ENCODE peak calls at places on chromosomes 11 and 22, in six cellular contexts. One of them, this sample, is unnamed.

GRCh38 chr11:126173257-126173656 is 38.2 kb downstream of the RPUSD4 start:
- DNase-seq in heart left ventricle: no peak
- DNase-seq in A549: no peak
- DNase-seq in right lobe of liver: peak
- DNase-seq in K562: no peak
- DNase-seq in IMR-90: no peak
- DNase-seq in this sample: no peak

GRCh38 chr11:21485011-21485410 is 707.9 kb upstream of the ANO5 start:
- DNase-seq in heart left ventricle: no peak
- DNase-seq in A549: no peak
- DNase-seq in right lobe of liver: no peak
- DNase-seq in K562: no peak
- DNase-seq in IMR-90: no peak
- DNase-seq in this sample: no peak

GRCh38 chr11:11810764-11811726 is 30.7 kb upstream of the USP47 start:
- DNase-seq in heart left ventricle: no peak
- DNase-seq in A549: no peak
- DNase-seq in right lobe of liver: no peak
- DNase-seq in K562: peak
- DNase-seq in IMR-90: no peak
- DNase-seq in this sample: no peak

GRCh38 chr11:69274531-69275016 is 19.4 kb upstream of the MYEOV start:
- DNase-seq in heart left ventricle: no peak
- DNase-seq in A549: peak
- DNase-seq in right lobe of liver: peak
- DNase-seq in K562: peak
- DNase-seq in IMR-90: no peak
- DNase-seq in this sample: no peak

GRCh38 chr22:39514373-39514973 is 5.9 kb upstream of the ATF4 start:
- DNase-seq in heart left ventricle: peak
- DNase-seq in A549: no peak
- DNase-seq in right lobe of liver: peak
- DNase-seq in K562: no peak
- DNase-seq in IMR-90: peak
- DNase-seq in this sample: no peak

GRCh38 chr11:8382436-8383053 is 118.9 kb upstream of the LMO1 start:
- DNase-seq in heart left ventricle: no peak
- DNase-seq in A549: no peak
- DNase-seq in right lobe of liver: no peak
- DNase-seq in K562: no peak
- DNase-seq in IMR-90: peak
- DNase-seq in this sample: no peak

GRCh38 chr11:19814421-19814820 is 101.8 kb downstream of the NAV2 start:
- DNase-seq in heart left ventricle: no peak
- DNase-seq in A549: no peak
- DNase-seq in right lobe of liver: no peak
- DNase-seq in K562: no peak
- DNase-seq in IMR-90: no peak
- DNase-seq in this sample: no peak

GRCh38 chr11:79212711-79213110 is 228.1 kb downstream of the TENM4 start:
- DNase-seq in heart left ventricle: no peak
- DNase-seq in A549: no peak
- DNase-seq in right lobe of liver: no peak
- DNase-seq in K562: no peak
- DNase-seq in IMR-90: no peak
- DNase-seq in this sample: no peak

GRCh38 chr11:1044160-1044559 is 7.6 kb upstream of the MUC6 start:
- DNase-seq in heart left ventricle: no peak
- DNase-seq in A549: no peak
- DNase-seq in right lobe of liver: no peak
- DNase-seq in K562: no peak
- DNase-seq in IMR-90: no peak
- DNase-seq in this sample: no peak

GRCh38 chr22:46280999-46281623 is 13.3 kb downstream of the TTC38 start:
- DNase-seq in heart left ventricle: peak
- DNase-seq in A549: no peak
- DNase-seq in right lobe of liver: no peak
- DNase-seq in K562: no peak
- DNase-seq in IMR-90: no peak
- DNase-seq in this sample: no peak

GRCh38 chr22:26756675-26757293 is 99.4 kb downstream of the MIAT start:
- DNase-seq in heart left ventricle: peak
- DNase-seq in A549: no peak
- DNase-seq in right lobe of liver: no peak
- DNase-seq in K562: peak
- DNase-seq in IMR-90: peak
- DNase-seq in this sample: peak

GRCh38 chr22:46841528-46841927 is 79.1 kb downstream of the TBC1D22A start:
- DNase-seq in heart left ventricle: no peak
- DNase-seq in A549: no peak
- DNase-seq in right lobe of liver: no peak
- DNase-seq in K562: no peak
- DNase-seq in IMR-90: peak
- DNase-seq in this sample: no peak

GRCh38 chr11:74443071-74443864 is 24.1 kb downstream of the KCNE3 start:
- DNase-seq in heart left ventricle: no peak
- DNase-seq in A549: peak
- DNase-seq in right lobe of liver: peak
- DNase-seq in K562: no peak
- DNase-seq in IMR-90: peak
- DNase-seq in this sample: no peak

DNA sequence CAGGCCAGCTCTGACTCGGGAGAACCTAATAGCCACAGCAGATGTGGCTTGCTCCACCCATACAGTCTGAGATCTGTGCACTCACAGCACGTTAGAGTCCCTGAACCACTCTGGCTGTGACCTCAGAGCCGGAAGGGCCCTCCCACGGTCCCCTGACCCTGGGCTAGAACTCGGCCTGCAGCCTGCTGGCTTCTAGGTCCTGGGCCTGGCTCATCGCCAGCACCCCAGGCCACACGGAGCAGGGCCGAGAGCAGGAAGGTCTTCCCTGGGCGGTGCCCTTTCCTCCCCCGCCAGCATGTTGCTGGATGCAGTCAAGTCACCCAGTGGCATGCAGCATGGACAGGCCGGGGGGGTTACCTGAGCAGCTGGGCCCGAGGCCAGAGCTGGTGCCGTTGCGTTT is 35.3 kb upstream of the TTLL12 start:
- DNase-seq in heart left ventricle: peak
- DNase-seq in A549: no peak
- DNase-seq in right lobe of liver: no peak
- DNase-seq in K562: peak
- DNase-seq in IMR-90: no peak
- DNase-seq in this sample: no peak
- TF ChIP-seq POLR2A in heart left ventricle: no peak
- TF ChIP-seq POLR2A in A549: no peak
- TF ChIP-seq POLR2A in right lobe of liver: no peak
- TF ChIP-seq POLR2A in K562: no peak
- TF ChIP-seq POLR2A in IMR-90: no peak
- TF ChIP-seq POLR2A in this sample: no peak

GRCh38 chr11:108497317-108498045 is 703 bp downstream of the POGLUT3 start:
- DNase-seq in heart left ventricle: peak
- DNase-seq in A549: peak
- DNase-seq in right lobe of liver: peak
- DNase-seq in K562: peak
- DNase-seq in IMR-90: peak
- DNase-seq in this sample: peak
- TF ChIP-seq POLR2A in heart left ventricle: peak
- TF ChIP-seq POLR2A in A549: peak
- TF ChIP-seq POLR2A in right lobe of liver: peak
- TF ChIP-seq POLR2A in K562: peak
- TF ChIP-seq POLR2A in IMR-90: peak
- TF ChIP-seq POLR2A in this sample: peak

DNA sequence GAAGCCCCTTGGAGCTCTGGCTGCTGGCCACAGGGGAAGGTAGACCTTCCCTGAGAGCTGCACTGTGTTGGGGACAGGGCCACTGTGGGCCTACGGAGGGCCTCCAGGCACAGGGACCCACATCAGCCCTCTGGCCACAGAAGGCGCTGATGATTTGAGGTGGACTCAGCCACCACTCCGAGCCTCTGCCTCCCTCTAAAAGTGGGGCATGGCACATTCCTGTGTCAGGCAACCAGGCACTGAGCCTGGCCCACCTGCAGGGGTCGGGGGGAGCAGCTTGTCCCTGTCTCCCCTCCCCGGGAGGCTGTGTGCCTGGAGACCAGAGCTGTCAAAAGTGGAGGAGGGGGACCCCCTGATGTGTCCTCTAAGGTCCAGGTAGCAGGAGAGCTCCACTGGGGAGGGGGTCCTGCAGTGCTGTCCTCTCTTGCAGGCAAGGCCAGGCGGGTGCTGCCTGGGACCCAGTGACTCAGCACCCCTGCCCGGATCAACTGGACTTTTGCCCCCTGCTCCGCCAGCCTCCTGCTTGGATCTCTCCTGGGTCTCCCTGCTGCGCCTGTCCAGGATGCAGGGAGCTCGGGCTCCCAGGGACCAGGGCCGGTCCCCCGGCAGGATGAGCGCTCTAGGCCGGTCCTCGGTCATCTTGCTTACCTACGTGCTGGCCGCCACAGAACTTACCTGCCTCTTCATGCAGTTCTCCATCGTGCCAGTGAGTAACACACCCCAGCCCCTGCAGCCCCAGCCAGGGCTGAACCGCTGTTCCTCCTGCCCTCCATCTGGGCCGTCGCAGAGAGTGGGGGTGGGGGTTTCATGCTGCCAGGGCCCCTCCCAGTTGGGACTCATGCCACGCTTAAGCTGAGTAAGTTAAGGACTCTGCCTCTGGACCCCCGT is 17.5 kb upstream of the CDKN1C start:
- DNase-seq in heart left ventricle: no peak
- DNase-seq in A549: peak
- DNase-seq in right lobe of liver: peak
- DNase-seq in K562: no peak
- DNase-seq in IMR-90: no peak
- DNase-seq in this sample: no peak
- TF ChIP-seq POLR2A in heart left ventricle: no peak
- TF ChIP-seq POLR2A in A549: peak
- TF ChIP-seq POLR2A in right lobe of liver: peak
- TF ChIP-seq POLR2A in K562: no peak
- TF ChIP-seq POLR2A in IMR-90: no peak
- TF ChIP-seq POLR2A in this sample: no peak

DNA sequence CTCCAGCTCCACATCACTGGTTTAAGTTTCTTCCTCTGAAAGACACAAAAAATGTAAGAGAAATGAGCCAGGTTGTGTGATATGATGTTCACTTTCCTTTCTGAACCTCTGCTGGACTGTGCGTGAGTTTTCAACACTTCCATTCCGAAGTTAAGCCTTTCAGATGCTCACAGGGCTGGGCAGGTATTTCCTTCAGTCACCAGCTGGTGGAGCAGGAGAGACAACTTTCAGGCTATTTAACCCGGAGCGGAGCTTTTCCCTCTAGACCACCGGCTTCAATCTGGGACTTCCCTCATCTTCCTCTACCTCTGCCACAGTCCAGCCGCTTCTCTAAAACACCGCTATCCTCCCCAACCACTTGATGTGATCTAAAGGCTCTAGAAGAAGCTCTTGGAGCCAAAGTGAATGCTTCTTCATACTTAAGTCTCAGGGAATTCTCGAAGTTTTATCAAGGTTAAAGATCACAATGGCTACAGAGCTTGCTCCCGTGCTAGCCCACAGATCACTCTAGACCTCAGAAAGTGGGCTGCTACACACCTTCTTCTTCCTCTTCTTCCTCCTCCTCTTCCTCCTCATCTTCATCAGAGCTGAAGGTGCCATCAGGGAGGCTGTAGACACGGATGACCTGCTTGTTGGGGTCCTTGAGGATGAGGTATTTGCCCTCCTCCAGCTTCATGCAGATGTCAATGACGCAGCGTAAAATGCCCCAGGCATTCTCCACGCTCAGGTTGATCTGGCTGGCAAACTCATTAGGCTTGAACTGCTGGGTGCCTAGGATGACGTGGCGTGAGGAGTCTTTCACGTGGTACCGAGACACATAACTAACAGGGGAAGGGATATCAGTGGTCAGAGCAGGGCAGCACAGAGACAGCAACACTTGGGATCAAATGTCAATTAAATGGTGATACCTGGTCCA is 4.4 kb upstream of the FOXRED2 start:
- DNase-seq in heart left ventricle: no peak
- DNase-seq in A549: peak
- DNase-seq in right lobe of liver: no peak
- DNase-seq in K562: peak
- DNase-seq in IMR-90: peak
- DNase-seq in this sample: no peak
- TF ChIP-seq POLR2A in heart left ventricle: no peak
- TF ChIP-seq POLR2A in A549: no peak
- TF ChIP-seq POLR2A in right lobe of liver: no peak
- TF ChIP-seq POLR2A in K562: peak
- TF ChIP-seq POLR2A in IMR-90: no peak
- TF ChIP-seq POLR2A in this sample: no peak

GRCh38 chr11:3859373-3859881 is 4.0 kb downstream of the STIM1 start:
- DNase-seq in heart left ventricle: peak
- DNase-seq in A549: no peak
- DNase-seq in right lobe of liver: no peak
- DNase-seq in K562: peak
- DNase-seq in IMR-90: no peak
- DNase-seq in this sample: no peak
- TF ChIP-seq POLR2A in heart left ventricle: no peak
- TF ChIP-seq POLR2A in A549: no peak
- TF ChIP-seq POLR2A in right lobe of liver: no peak
- TF ChIP-seq POLR2A in K562: no peak
- TF ChIP-seq POLR2A in IMR-90: no peak
- TF ChIP-seq POLR2A in this sample: no peak

DNA sequence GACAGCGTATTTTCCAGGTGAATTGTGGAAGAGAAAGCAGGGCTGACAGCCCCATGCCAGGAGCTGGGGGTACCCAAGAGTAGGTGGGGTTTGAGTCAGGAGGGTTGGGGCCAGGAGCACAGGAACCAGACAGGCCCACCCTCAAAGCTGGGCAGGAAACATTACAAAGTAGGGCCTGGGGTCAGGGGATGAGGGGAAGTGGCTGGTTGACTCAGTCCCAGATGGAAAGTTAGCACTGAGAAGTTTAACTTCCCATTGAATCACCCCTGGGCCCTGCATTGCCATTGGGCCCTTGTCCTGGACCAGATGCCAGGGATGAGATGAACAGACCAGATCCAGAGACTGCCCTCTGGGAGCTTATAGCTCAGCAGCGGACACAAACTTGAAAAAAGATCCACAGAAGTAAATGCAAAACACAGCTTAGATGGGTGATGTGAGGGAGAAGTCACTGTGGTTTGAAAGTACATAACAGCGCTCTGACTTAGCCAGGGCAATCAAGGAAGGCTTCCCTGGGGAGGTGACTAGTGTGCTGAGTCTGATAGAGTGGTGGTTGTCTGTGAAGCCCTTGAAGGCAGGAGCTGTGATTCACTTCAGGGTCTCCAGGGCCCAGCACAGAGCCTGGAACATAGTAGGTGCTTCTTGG is 2.2 kb downstream of the MAFF start:
- DNase-seq in heart left ventricle: no peak
- DNase-seq in A549: no peak
- DNase-seq in right lobe of liver: no peak
- DNase-seq in K562: no peak
- DNase-seq in IMR-90: peak
- DNase-seq in this sample: no peak
- TF ChIP-seq POLR2A in heart left ventricle: no peak
- TF ChIP-seq POLR2A in A549: no peak
- TF ChIP-seq POLR2A in right lobe of liver: no peak
- TF ChIP-seq POLR2A in K562: no peak
- TF ChIP-seq POLR2A in IMR-90: peak
- TF ChIP-seq POLR2A in this sample: no peak